ENCODE peak calls at places on chromosome 18, in seven cellular contexts. One of them, this sample, is unnamed. For H3K4me1, the result is how much of the 10 kb centered on the place peaks cover.

GRCh38 chr18:54269924-54270844 is 867 bp downstream of the POLI start:
- DNase-seq in sigmoid colon: peak
- DNase-seq in upper lobe of right lung: no peak
- DNase-seq in tibial nerve: no peak
- DNase-seq in kidney: no peak
- DNase-seq in A549: peak
- DNase-seq in heart right ventricle: no peak
- DNase-seq in this sample: peak

GRCh38 chr18:40867452-40867851 is 1087.6 kb upstream of the PIK3C3 start:
- DNase-seq in upper lobe of right lung: no peak
- DNase-seq in heart right ventricle: no peak
- DNase-seq in tibial nerve: no peak
- DNase-seq in sigmoid colon: no peak
- DNase-seq in kidney: no peak
- DNase-seq in A549: no peak
- DNase-seq in this sample: no peak

GRCh38 chr18:69002233-69002632 is 204.4 kb downstream of the CCDC102B start:
- DNase-seq in upper lobe of right lung: no peak
- DNase-seq in A549: no peak
- DNase-seq in heart right ventricle: no peak
- DNase-seq in sigmoid colon: no peak
- DNase-seq in kidney: no peak
- DNase-seq in tibial nerve: no peak
- DNase-seq in this sample: peak

GRCh38 chr18:57533901-57534300 is 52.6 kb downstream of the FECH start:
- DNase-seq in heart right ventricle: no peak
- DNase-seq in A549: no peak
- DNase-seq in sigmoid colon: no peak
- DNase-seq in upper lobe of right lung: no peak
- DNase-seq in kidney: no peak
- DNase-seq in tibial nerve: no peak
- DNase-seq in this sample: no peak

GRCh38 chr18:67710639-67711038 is 194.1 kb upstream of the DSEL start:
- DNase-seq in A549: no peak
- DNase-seq in kidney: no peak
- DNase-seq in sigmoid colon: no peak
- DNase-seq in upper lobe of right lung: no peak
- DNase-seq in heart right ventricle: no peak
- DNase-seq in tibial nerve: no peak
- DNase-seq in this sample: peak

GRCh38 chr18:58004317-58004716 is 39.7 kb upstream of the NEDD4L start:
- DNase-seq in heart right ventricle: no peak
- DNase-seq in A549: no peak
- DNase-seq in upper lobe of right lung: no peak
- DNase-seq in tibial nerve: no peak
- DNase-seq in sigmoid colon: no peak
- DNase-seq in kidney: no peak
- DNase-seq in this sample: no peak

GRCh38 chr18:73288813-73289212 is 421.0 kb upstream of the NETO1 start:
- DNase-seq in heart right ventricle: no peak
- DNase-seq in upper lobe of right lung: no peak
- DNase-seq in A549: no peak
- DNase-seq in kidney: no peak
- DNase-seq in tibial nerve: no peak
- DNase-seq in sigmoid colon: no peak
- DNase-seq in this sample: no peak

GRCh38 chr18:76524900-76525698 is 30.1 kb upstream of the ZNF516 start:
- DNase-seq in heart right ventricle: no peak
- DNase-seq in upper lobe of right lung: no peak
- DNase-seq in sigmoid colon: no peak
- DNase-seq in kidney: peak
- DNase-seq in tibial nerve: no peak
- DNase-seq in A549: peak
- DNase-seq in this sample: no peak

GRCh38 chr18:70429847-70430500 is 141.1 kb downstream of the SOCS6 start:
- DNase-seq in tibial nerve: no peak
- DNase-seq in sigmoid colon: no peak
- DNase-seq in upper lobe of right lung: no peak
- DNase-seq in A549: no peak
- DNase-seq in kidney: no peak
- DNase-seq in heart right ventricle: no peak
- DNase-seq in this sample: no peak

GRCh38 chr18:74516271-74517235 is 17.7 kb upstream of the CNDP1 start:
- DNase-seq in sigmoid colon: no peak
- DNase-seq in tibial nerve: no peak
- DNase-seq in kidney: no peak
- DNase-seq in heart right ventricle: no peak
- DNase-seq in A549: no peak
- DNase-seq in upper lobe of right lung: no peak
- DNase-seq in this sample: peak

GRCh38 chr18:61975526-61976326 is 82.9 kb upstream of the RNF152 start:
- DNase-seq in sigmoid colon: no peak
- DNase-seq in tibial nerve: no peak
- DNase-seq in upper lobe of right lung: no peak
- DNase-seq in A549: no peak
- DNase-seq in kidney: no peak
- DNase-seq in heart right ventricle: no peak
- DNase-seq in this sample: no peak

GRCh38 chr18:46071894-46072867 is at the start of gene PSTPIP2:
- DNase-seq in kidney: peak
- DNase-seq in heart right ventricle: peak
- DNase-seq in tibial nerve: peak
- DNase-seq in upper lobe of right lung: peak
- DNase-seq in A549: no peak
- DNase-seq in sigmoid colon: peak
- DNase-seq in this sample: peak

GRCh38 chr18:9817286-9817685 is 68.5 kb upstream of the TXNDC2 start:
- DNase-seq in tibial nerve: no peak
- DNase-seq in sigmoid colon: no peak
- DNase-seq in upper lobe of right lung: no peak
- DNase-seq in kidney: no peak
- DNase-seq in A549: no peak
- DNase-seq in heart right ventricle: no peak
- DNase-seq in this sample: no peak

GRCh38 chr18:37254256-37254880 is 311.2 kb downstream of the CELF4 start:
- DNase-seq in heart right ventricle: no peak
- DNase-seq in tibial nerve: no peak
- DNase-seq in A549: no peak
- DNase-seq in upper lobe of right lung: peak
- DNase-seq in kidney: no peak
- DNase-seq in sigmoid colon: no peak
- DNase-seq in this sample: no peak

GRCh38 chr18:40529478-40529877 is 1425.6 kb upstream of the PIK3C3 start:
- DNase-seq in kidney: no peak
- DNase-seq in tibial nerve: no peak
- DNase-seq in A549: no peak
- DNase-seq in heart right ventricle: no peak
- DNase-seq in sigmoid colon: no peak
- DNase-seq in upper lobe of right lung: no peak
- DNase-seq in this sample: no peak

GRCh38 chr18:74299746-74300145 is 8.0 kb upstream of the CYB5A start:
- DNase-seq in upper lobe of right lung: no peak
- DNase-seq in sigmoid colon: no peak
- DNase-seq in A549: no peak
- DNase-seq in kidney: no peak
- DNase-seq in heart right ventricle: no peak
- DNase-seq in tibial nerve: no peak
- DNase-seq in this sample: no peak

GRCh38 chr18:8793445-8794132 is 88.2 kb downstream of the MTCL1 start:
- DNase-seq in heart right ventricle: no peak
- DNase-seq in sigmoid colon: no peak
- DNase-seq in tibial nerve: no peak
- DNase-seq in A549: no peak
- DNase-seq in kidney: no peak
- DNase-seq in upper lobe of right lung: no peak
- DNase-seq in this sample: no peak

DNA sequence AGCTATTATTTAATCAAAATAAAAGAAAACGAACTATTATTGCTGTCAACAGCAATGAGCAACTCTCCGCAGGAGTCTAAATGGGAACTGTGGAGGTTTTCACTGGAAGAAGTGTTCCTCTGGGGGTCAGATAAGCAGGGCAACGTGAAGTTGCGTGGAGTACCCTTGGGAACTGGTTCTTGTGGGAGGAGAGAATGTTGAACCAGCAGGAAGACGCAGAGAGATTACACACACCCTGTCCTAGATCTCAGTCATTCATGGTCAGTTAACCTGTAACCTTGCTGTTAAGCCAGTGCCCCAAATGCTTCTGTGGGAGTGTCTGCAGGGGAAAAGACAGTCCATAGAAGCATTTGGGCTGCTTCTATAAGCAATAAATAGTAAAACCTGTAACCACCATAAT is 20.4 kb upstream of the CABLES1 start:
- DNase-seq in heart right ventricle: no peak
- DNase-seq in A549: peak
- DNase-seq in sigmoid colon: no peak
- DNase-seq in upper lobe of right lung: peak
- DNase-seq in tibial nerve: no peak
- DNase-seq in kidney: no peak
- DNase-seq in this sample: no peak
- H3K4me1 ChIP-seq in heart right ventricle: under half
- H3K4me1 ChIP-seq in A549: under half
- H3K4me1 ChIP-seq in sigmoid colon: under half
- H3K4me1 ChIP-seq in upper lobe of right lung: under half
- H3K4me1 ChIP-seq in tibial nerve: under half
- H3K4me1 ChIP-seq in kidney: under half
- H3K4me1 ChIP-seq in this sample: under half

GRCh38 chr18:55787674-55788073 is 199.7 kb upstream of the TCF4 start:
- DNase-seq in A549: no peak
- DNase-seq in sigmoid colon: no peak
- DNase-seq in heart right ventricle: no peak
- DNase-seq in kidney: no peak
- DNase-seq in tibial nerve: no peak
- DNase-seq in upper lobe of right lung: no peak
- DNase-seq in this sample: no peak

GRCh38 chr18:55781481-55781957 is 193.5 kb upstream of the TCF4 start:
- DNase-seq in sigmoid colon: no peak
- DNase-seq in tibial nerve: no peak
- DNase-seq in heart right ventricle: peak
- DNase-seq in upper lobe of right lung: no peak
- DNase-seq in A549: peak
- DNase-seq in kidney: no peak
- DNase-seq in this sample: peak

GRCh38 chr18:55790296-55790695 is 202.3 kb upstream of the TCF4 start:
- DNase-seq in heart right ventricle: no peak
- DNase-seq in kidney: no peak
- DNase-seq in tibial nerve: no peak
- DNase-seq in upper lobe of right lung: no peak
- DNase-seq in A549: peak
- DNase-seq in sigmoid colon: no peak
- DNase-seq in this sample: no peak

GRCh38 chr18:55783921-55784320 is 195.9 kb upstream of the TCF4 start:
- DNase-seq in A549: no peak
- DNase-seq in tibial nerve: no peak
- DNase-seq in heart right ventricle: no peak
- DNase-seq in sigmoid colon: no peak
- DNase-seq in kidney: no peak
- DNase-seq in upper lobe of right lung: no peak
- DNase-seq in this sample: no peak

DNA sequence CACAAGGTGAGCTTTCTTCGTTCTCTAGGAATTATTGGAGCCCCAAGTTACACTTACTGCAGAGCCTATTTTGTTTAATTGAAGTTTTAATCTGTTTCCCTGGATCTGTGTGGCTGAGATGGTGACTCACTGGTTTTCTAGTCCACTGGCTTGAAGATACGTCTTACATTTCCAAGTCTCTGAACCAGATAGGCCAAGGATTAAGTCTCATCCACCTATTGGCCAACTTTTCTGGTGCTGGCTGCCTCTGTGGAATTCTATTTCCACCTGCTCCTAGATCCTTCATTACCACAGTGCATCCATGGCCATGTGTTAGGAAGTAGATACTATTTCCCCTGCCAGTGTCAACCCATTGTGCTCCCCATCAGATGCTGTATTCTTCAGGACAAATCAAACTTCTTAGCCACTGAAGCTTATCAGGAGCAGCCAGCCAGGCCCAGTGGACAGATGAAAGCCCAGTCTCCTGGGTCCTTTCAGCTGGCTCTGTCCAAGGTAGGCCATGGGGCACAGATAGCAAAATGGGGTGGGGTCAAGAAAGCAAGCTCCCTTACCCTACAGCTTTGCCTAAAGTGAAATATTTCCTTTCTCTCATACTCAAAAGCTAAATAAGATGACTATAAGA is 198.8 kb upstream of the TCF4 start:
- DNase-seq in A549: no peak
- DNase-seq in tibial nerve: no peak
- DNase-seq in upper lobe of right lung: no peak
- DNase-seq in sigmoid colon: no peak
- DNase-seq in heart right ventricle: no peak
- DNase-seq in kidney: no peak
- DNase-seq in this sample: no peak
- TF ChIP-seq CTCF in A549: no peak
- TF ChIP-seq CTCF in tibial nerve: no peak
- TF ChIP-seq CTCF in upper lobe of right lung: no peak
- TF ChIP-seq CTCF in sigmoid colon: no peak
- TF ChIP-seq CTCF in heart right ventricle: no peak
- TF ChIP-seq CTCF in kidney: no peak
- TF ChIP-seq CTCF in this sample: no peak

DNA sequence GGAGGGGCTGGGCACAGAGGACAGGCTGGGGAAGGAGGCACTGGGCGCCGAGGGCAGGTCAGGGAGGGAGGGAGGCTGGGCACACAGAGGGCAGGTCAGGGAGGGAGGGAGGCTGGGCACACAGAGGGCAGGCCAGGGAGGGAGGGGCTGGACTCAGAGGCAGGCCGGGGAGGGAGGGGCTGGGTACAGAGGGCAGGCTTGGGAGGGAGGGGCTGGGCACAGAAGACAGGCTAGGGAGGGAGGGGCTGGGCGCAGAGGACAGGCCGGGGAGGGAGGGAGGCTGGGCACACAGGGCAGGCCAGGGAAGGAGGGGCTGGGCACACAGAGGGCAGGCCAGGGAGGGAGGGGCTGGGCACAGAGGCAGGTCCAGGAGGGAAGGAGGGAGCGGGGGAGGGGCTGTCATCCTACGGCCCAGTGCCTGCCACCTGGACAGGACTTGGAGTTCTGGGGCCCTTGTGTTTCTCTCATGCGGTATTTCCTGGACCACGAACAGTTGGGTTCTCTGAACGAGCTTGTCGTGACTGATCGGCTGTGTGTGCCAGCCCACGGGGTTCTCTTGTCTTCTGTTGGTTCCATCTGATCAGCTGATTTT is 46.7 kb upstream of the KCNG2 start:
- DNase-seq in upper lobe of right lung: peak
- DNase-seq in sigmoid colon: peak
- DNase-seq in tibial nerve: no peak
- DNase-seq in A549: no peak
- DNase-seq in heart right ventricle: no peak
- DNase-seq in kidney: no peak
- DNase-seq in this sample: no peak
- H3K4me1 ChIP-seq in upper lobe of right lung: under half
- H3K4me1 ChIP-seq in sigmoid colon: under half
- H3K4me1 ChIP-seq in tibial nerve: under half
- H3K4me1 ChIP-seq in A549: under half
- H3K4me1 ChIP-seq in heart right ventricle: under half
- H3K4me1 ChIP-seq in kidney: under half
- H3K4me1 ChIP-seq in this sample: under half

DNA sequence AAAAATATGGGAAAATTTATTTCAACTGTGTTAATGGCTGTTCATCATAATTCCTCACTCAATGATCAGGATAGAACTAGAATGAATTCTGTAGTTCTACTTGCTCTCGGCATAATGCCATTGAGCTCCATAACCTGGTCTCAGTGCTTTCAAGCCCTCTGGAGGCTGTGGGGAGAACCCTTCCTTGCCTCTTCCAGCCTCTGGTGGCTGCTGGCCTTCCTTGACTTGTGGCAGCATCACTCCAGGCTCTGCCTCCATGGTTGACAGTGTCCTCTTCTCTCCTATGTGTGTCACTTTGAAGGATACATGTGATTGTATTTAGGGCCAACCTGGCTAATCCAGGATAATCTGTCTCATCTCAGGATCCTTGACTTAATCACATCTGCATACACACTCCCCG is 26.9 kb upstream of the CABYR start:
- DNase-seq in tibial nerve: no peak
- DNase-seq in heart right ventricle: no peak
- DNase-seq in upper lobe of right lung: no peak
- DNase-seq in sigmoid colon: no peak
- DNase-seq in A549: no peak
- DNase-seq in kidney: no peak
- DNase-seq in this sample: no peak
- TF ChIP-seq CTCF in tibial nerve: no peak
- TF ChIP-seq CTCF in heart right ventricle: no peak
- TF ChIP-seq CTCF in upper lobe of right lung: no peak
- TF ChIP-seq CTCF in sigmoid colon: no peak
- TF ChIP-seq CTCF in A549: no peak
- TF ChIP-seq CTCF in kidney: no peak
- TF ChIP-seq CTCF in this sample: peak